ENCODE peak calls at places on chromosomes 7 and 10, in five cellular contexts. One of them, this sample, is unnamed.

GRCh38 chr10:32149257-32149955 is 93.2 kb upstream of the KIF5B start:
- DNase-seq in fibroblast of villous mesenchyme: peak
- DNase-seq in cardiac muscle cell: no peak
- DNase-seq in left ventricle myocardium inferior: peak
- DNase-seq in tibial artery: peak
- DNase-seq in this sample: peak

GRCh38 chr7:38565289-38565688 is 65.9 kb downstream of the AMPH start:
- DNase-seq in tibial artery: no peak
- DNase-seq in cardiac muscle cell: no peak
- DNase-seq in left ventricle myocardium inferior: no peak
- DNase-seq in fibroblast of villous mesenchyme: no peak
- DNase-seq in this sample: no peak

GRCh38 chr7:48337012-48337621 is 165.9 kb downstream of the ABCA13 start:
- DNase-seq in fibroblast of villous mesenchyme: peak
- DNase-seq in left ventricle myocardium inferior: no peak
- DNase-seq in tibial artery: no peak
- DNase-seq in cardiac muscle cell: peak
- DNase-seq in this sample: no peak

GRCh38 chr7:142819530-142819929 is 35.3 kb upstream of the EPHB6 start:
- DNase-seq in tibial artery: no peak
- DNase-seq in fibroblast of villous mesenchyme: no peak
- DNase-seq in left ventricle myocardium inferior: no peak
- DNase-seq in cardiac muscle cell: no peak
- DNase-seq in this sample: no peak

GRCh38 chr10:91976324-91977051 is 52.9 kb downstream of the BTAF1 start:
- DNase-seq in cardiac muscle cell: peak
- DNase-seq in left ventricle myocardium inferior: no peak
- DNase-seq in fibroblast of villous mesenchyme: no peak
- DNase-seq in tibial artery: no peak
- DNase-seq in this sample: no peak

GRCh38 chr7:99560834-99561734 is 2.6 kb downstream of the ZNF655 start:
- DNase-seq in cardiac muscle cell: no peak
- DNase-seq in left ventricle myocardium inferior: no peak
- DNase-seq in tibial artery: no peak
- DNase-seq in fibroblast of villous mesenchyme: no peak
- DNase-seq in this sample: no peak

GRCh38 chr7:41599760-41600159 is 103.1 kb downstream of the INHBA start:
- DNase-seq in fibroblast of villous mesenchyme: no peak
- DNase-seq in tibial artery: no peak
- DNase-seq in left ventricle myocardium inferior: no peak
- DNase-seq in cardiac muscle cell: no peak
- DNase-seq in this sample: no peak

GRCh38 chr7:137936509-137937201 is 65.2 kb downstream of the CREB3L2 start:
- DNase-seq in tibial artery: no peak
- DNase-seq in cardiac muscle cell: no peak
- DNase-seq in fibroblast of villous mesenchyme: no peak
- DNase-seq in left ventricle myocardium inferior: no peak
- DNase-seq in this sample: no peak

GRCh38 chr10:78869508-78870439 is 199.0 kb upstream of the ZMIZ1 start:
- DNase-seq in fibroblast of villous mesenchyme: no peak
- DNase-seq in tibial artery: no peak
- DNase-seq in left ventricle myocardium inferior: no peak
- DNase-seq in cardiac muscle cell: no peak
- DNase-seq in this sample: no peak

GRCh38 chr7:124536156-124536762 is 229.3 kb downstream of the GPR37 start:
- DNase-seq in tibial artery: no peak
- DNase-seq in left ventricle myocardium inferior: no peak
- DNase-seq in fibroblast of villous mesenchyme: peak
- DNase-seq in cardiac muscle cell: no peak
- DNase-seq in this sample: no peak

GRCh38 chr10:76033457-76034196 is 602.2 kb downstream of the LRMDA start:
- DNase-seq in cardiac muscle cell: no peak
- DNase-seq in left ventricle myocardium inferior: no peak
- DNase-seq in fibroblast of villous mesenchyme: peak
- DNase-seq in tibial artery: no peak
- DNase-seq in this sample: no peak

GRCh38 chr7:51328351-51328801 is 11.8 kb upstream of the COBL start:
- DNase-seq in left ventricle myocardium inferior: no peak
- DNase-seq in fibroblast of villous mesenchyme: no peak
- DNase-seq in tibial artery: no peak
- DNase-seq in cardiac muscle cell: no peak
- DNase-seq in this sample: no peak

GRCh38 chr7:123751816-123752215 is 3.0 kb upstream of the WASL start:
- DNase-seq in left ventricle myocardium inferior: no peak
- DNase-seq in fibroblast of villous mesenchyme: peak
- DNase-seq in tibial artery: no peak
- DNase-seq in cardiac muscle cell: no peak
- DNase-seq in this sample: no peak

GRCh38 chr7:140638311-140638791 is 2.3 kb downstream of the DENND2A start:
- DNase-seq in cardiac muscle cell: no peak
- DNase-seq in left ventricle myocardium inferior: no peak
- DNase-seq in fibroblast of villous mesenchyme: peak
- DNase-seq in tibial artery: peak
- DNase-seq in this sample: peak

GRCh38 chr10:1210667-1211066 is 154.5 kb downstream of the WDR37 start:
- DNase-seq in fibroblast of villous mesenchyme: no peak
- DNase-seq in tibial artery: no peak
- DNase-seq in left ventricle myocardium inferior: no peak
- DNase-seq in cardiac muscle cell: no peak
- DNase-seq in this sample: no peak

GRCh38 chr7:28369523-28369922 is 42.8 kb upstream of the CREB5 start:
- DNase-seq in fibroblast of villous mesenchyme: no peak
- DNase-seq in left ventricle myocardium inferior: no peak
- DNase-seq in tibial artery: no peak
- DNase-seq in cardiac muscle cell: no peak
- DNase-seq in this sample: no peak

GRCh38 chr10:124612611-124613498 is 131.3 kb downstream of the FAM53B start:
- DNase-seq in fibroblast of villous mesenchyme: peak
- DNase-seq in cardiac muscle cell: peak
- DNase-seq in tibial artery: no peak
- DNase-seq in left ventricle myocardium inferior: no peak
- DNase-seq in this sample: peak

GRCh38 chr10:30098624-30099023 is 39.2 kb upstream of the JCAD start:
- DNase-seq in tibial artery: no peak
- DNase-seq in fibroblast of villous mesenchyme: peak
- DNase-seq in cardiac muscle cell: no peak
- DNase-seq in left ventricle myocardium inferior: no peak
- DNase-seq in this sample: no peak

GRCh38 chr10:94052901-94053638 is 59.3 kb downstream of the PLCE1 start:
- DNase-seq in left ventricle myocardium inferior: no peak
- DNase-seq in fibroblast of villous mesenchyme: no peak
- DNase-seq in cardiac muscle cell: no peak
- DNase-seq in tibial artery: no peak
- DNase-seq in this sample: no peak

GRCh38 chr7:99090811-99091582 is 52.9 kb downstream of the SMURF1 start:
- DNase-seq in tibial artery: no peak
- DNase-seq in left ventricle myocardium inferior: no peak
- DNase-seq in cardiac muscle cell: peak
- DNase-seq in fibroblast of villous mesenchyme: no peak
- DNase-seq in this sample: no peak

GRCh38 chr10:1526427-1527055 is 210.8 kb downstream of the ADARB2 start:
- DNase-seq in fibroblast of villous mesenchyme: no peak
- DNase-seq in tibial artery: peak
- DNase-seq in left ventricle myocardium inferior: no peak
- DNase-seq in cardiac muscle cell: no peak
- DNase-seq in this sample: peak

GRCh38 chr10:78787095-78787494 is 281.7 kb upstream of the ZMIZ1 start:
- DNase-seq in left ventricle myocardium inferior: no peak
- DNase-seq in cardiac muscle cell: no peak
- DNase-seq in tibial artery: no peak
- DNase-seq in fibroblast of villous mesenchyme: no peak
- DNase-seq in this sample: no peak

GRCh38 chr7:101287032-101287431 is 34.6 kb downstream of the IFT22 start:
- DNase-seq in left ventricle myocardium inferior: no peak
- DNase-seq in cardiac muscle cell: no peak
- DNase-seq in tibial artery: no peak
- DNase-seq in fibroblast of villous mesenchyme: no peak
- DNase-seq in this sample: no peak

GRCh38 chr10:111410740-111411139 is 333.9 kb downstream of the ADRA2A start:
- DNase-seq in left ventricle myocardium inferior: no peak
- DNase-seq in fibroblast of villous mesenchyme: no peak
- DNase-seq in cardiac muscle cell: no peak
- DNase-seq in tibial artery: no peak
- DNase-seq in this sample: no peak

GRCh38 chr7:28036748-28037147 is 143.8 kb downstream of the JAZF1 start:
- DNase-seq in left ventricle myocardium inferior: no peak
- DNase-seq in tibial artery: no peak
- DNase-seq in fibroblast of villous mesenchyme: no peak
- DNase-seq in cardiac muscle cell: no peak
- DNase-seq in this sample: no peak

GRCh38 chr10:58651040-58651439 is 138.4 kb downstream of the BICC1 start:
- DNase-seq in tibial artery: no peak
- DNase-seq in fibroblast of villous mesenchyme: peak
- DNase-seq in left ventricle myocardium inferior: no peak
- DNase-seq in cardiac muscle cell: no peak
- DNase-seq in this sample: no peak

GRCh38 chr10:96833220-96834001 is 1.3 kb downstream of the LCOR start:
- DNase-seq in tibial artery: peak
- DNase-seq in left ventricle myocardium inferior: peak
- DNase-seq in fibroblast of villous mesenchyme: peak
- DNase-seq in cardiac muscle cell: peak
- DNase-seq in this sample: no peak

GRCh38 chr7:112161253-112162160 is 44.7 kb downstream of the DOCK4 start:
- DNase-seq in left ventricle myocardium inferior: no peak
- DNase-seq in cardiac muscle cell: no peak
- DNase-seq in fibroblast of villous mesenchyme: no peak
- DNase-seq in tibial artery: no peak
- DNase-seq in this sample: no peak

GRCh38 chr10:110446277-110446676 is 51.4 kb upstream of the DUSP5 start:
- DNase-seq in tibial artery: no peak
- DNase-seq in fibroblast of villous mesenchyme: no peak
- DNase-seq in left ventricle myocardium inferior: no peak
- DNase-seq in cardiac muscle cell: no peak
- DNase-seq in this sample: no peak

GRCh38 chr7:86747698-86748097 is 104.0 kb downstream of the GRM3 start:
- DNase-seq in cardiac muscle cell: no peak
- DNase-seq in fibroblast of villous mesenchyme: no peak
- DNase-seq in tibial artery: no peak
- DNase-seq in left ventricle myocardium inferior: no peak
- DNase-seq in this sample: no peak

GRCh38 chr7:121163699-121164098 is 165.1 kb upstream of the WNT16 start:
- DNase-seq in cardiac muscle cell: no peak
- DNase-seq in left ventricle myocardium inferior: no peak
- DNase-seq in tibial artery: no peak
- DNase-seq in fibroblast of villous mesenchyme: no peak
- DNase-seq in this sample: no peak
- TF ChIP-seq CTCF in cardiac muscle cell: no peak
- TF ChIP-seq CTCF in left ventricle myocardium inferior: no peak
- TF ChIP-seq CTCF in tibial artery: no peak
- TF ChIP-seq CTCF in fibroblast of villous mesenchyme: no peak
- TF ChIP-seq CTCF in this sample: no peak

DNA sequence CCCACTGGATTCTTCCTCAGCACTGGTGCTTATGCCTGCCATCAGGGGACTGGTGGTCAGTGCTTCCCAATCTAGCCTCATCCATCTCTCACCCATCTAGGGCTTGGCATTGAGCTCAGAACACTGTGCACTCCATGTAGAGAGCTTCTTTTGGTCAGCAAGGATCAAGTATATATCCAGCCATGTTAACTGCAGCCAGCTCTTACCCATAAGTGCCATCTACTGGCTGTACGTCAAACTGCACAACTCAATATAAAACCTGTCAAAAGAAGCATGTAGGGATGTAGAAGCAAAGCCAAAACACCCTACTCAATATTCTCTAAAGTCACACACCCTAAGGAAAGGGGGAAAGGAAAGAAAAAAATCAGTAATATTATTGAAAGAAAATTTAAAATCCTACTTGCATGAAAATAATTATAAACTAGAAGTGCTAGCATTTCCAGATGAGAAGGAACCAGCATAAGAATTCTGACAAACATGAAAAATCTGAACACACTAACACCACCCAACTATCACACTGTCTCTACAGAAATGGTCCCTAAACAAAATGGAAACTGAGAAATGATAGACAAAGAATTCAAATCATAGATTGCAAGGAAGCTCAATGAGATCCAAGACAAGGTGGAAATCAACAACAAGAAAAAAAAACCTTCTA is 531.1 kb upstream of the STEAP1 start:
- DNase-seq in tibial artery: no peak
- DNase-seq in left ventricle myocardium inferior: no peak
- DNase-seq in cardiac muscle cell: peak
- DNase-seq in fibroblast of villous mesenchyme: peak
- DNase-seq in this sample: no peak
- TF ChIP-seq CTCF in tibial artery: peak
- TF ChIP-seq CTCF in left ventricle myocardium inferior: peak
- TF ChIP-seq CTCF in cardiac muscle cell: peak
- TF ChIP-seq CTCF in fibroblast of villous mesenchyme: peak
- TF ChIP-seq CTCF in this sample: peak

DNA sequence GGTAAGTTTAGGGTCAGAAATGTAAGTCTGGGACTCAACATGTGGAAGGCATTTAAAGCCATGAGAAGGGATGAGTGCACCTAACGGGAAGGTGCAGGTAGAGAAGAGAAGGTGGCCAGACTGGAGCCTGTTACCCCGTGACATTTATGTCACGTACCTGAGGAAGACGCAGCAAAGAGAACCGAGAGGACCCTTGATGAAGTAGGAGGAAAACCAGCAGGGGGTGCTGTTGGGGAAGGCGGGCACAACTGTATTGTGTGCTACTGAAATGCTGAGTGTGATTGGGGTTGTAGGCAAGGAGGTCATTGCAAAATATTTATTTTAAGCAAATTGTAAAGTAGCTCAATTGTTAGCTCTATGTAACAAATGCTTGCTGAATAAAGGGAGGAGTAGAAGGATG is 338.2 kb upstream of the PRKCQ start:
- DNase-seq in left ventricle myocardium inferior: no peak
- DNase-seq in tibial artery: no peak
- DNase-seq in cardiac muscle cell: no peak
- DNase-seq in fibroblast of villous mesenchyme: no peak
- DNase-seq in this sample: no peak
- TF ChIP-seq CTCF in left ventricle myocardium inferior: peak
- TF ChIP-seq CTCF in tibial artery: no peak
- TF ChIP-seq CTCF in cardiac muscle cell: peak
- TF ChIP-seq CTCF in fibroblast of villous mesenchyme: no peak
- TF ChIP-seq CTCF in this sample: peak

DNA sequence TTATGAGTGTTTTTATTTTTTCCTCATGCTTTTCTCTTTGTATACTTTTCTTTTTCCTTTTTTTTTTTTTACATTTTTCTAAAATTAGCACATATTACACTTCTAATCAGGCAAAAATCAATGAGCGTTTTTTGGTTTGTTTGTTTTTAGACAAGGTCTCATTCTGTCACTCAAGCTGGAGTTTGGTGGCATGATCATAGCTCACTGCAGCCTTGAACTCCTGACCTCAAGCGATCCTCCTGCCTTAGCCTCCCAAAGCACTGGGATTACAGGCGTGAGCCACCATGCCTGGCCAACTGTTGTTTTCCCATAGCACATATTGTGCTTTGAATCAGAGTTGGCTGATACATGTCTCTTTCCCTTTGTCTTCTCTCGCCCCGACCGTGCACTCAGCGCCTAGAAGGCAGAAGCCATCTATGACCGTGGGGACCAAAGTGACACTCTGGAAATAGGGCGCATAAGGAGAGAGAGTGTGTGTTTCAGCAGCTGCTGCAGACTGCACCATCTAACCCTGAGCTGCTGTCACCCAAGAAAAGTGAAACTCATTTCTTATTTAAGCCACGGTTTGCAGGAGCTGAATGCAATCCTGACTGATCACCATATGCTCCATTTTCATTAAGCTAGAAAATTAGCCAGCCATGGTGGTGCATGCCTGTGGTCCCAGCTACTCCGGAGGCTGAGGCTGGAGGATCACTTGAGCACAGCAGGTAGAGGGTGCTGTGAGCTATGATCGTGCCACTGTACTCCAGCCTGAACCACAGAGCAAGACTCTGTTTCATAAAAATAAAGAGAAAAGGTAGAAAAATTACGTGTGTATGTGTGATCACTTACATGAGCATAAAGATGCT is 41.4 kb upstream of the GTF2I start:
- DNase-seq in fibroblast of villous mesenchyme: no peak
- DNase-seq in left ventricle myocardium inferior: no peak
- DNase-seq in cardiac muscle cell: no peak
- DNase-seq in tibial artery: no peak
- DNase-seq in this sample: no peak
- TF ChIP-seq CTCF in fibroblast of villous mesenchyme: no peak
- TF ChIP-seq CTCF in left ventricle myocardium inferior: no peak
- TF ChIP-seq CTCF in cardiac muscle cell: no peak
- TF ChIP-seq CTCF in tibial artery: no peak
- TF ChIP-seq CTCF in this sample: no peak

This sample was measured in psoas muscle.